ENCODE peak calls at places on chromosomes 13 and 19, in nine cellular contexts. Z is breast epithelium, V is K562, T is heart left ventricle, E is lower leg skin, S is tibial nerve, M is body of pancreas, L is stomach, X is adrenal gland. B is an unnamed sample.

GRCh38 chr19:30097746-30098280 is 155.8 kb downstream of the URI1 start:
- DNase-seq in Z (no peak), V (no peak), T (no peak), E (no peak), S (no peak), M (no peak), L (no peak), X (no peak), B (no peak)

GRCh38 chr19:18660051-18660910 is 23.2 kb upstream of the CRTC1 start:
- DNase-seq in Z (no peak), V (peak; percentile 60), T (peak; percentile 73), E (no peak), S (peak; percentile 49), M (no peak), L (no peak), X (peak; percentile 96), B (peak; percentile 96)

GRCh38 chr19:46718157-46718933 is 1.4 kb upstream of the PRKD2 start:
- DNase-seq in Z (no peak), V (peak; percentile 55), T (peak; percentile 50), E (no peak), S (no peak), M (no peak), L (peak; percentile 45), X (no peak), B (no peak)

GRCh38 chr13:73187106-73187505 is 128.3 kb downstream of the KLF5 start:
- DNase-seq in Z (no peak), V (no peak), T (no peak), E (no peak), S (no peak), M (no peak), L (no peak), X (no peak), B (no peak)

GRCh38 chr19:1845642-1846041 is 2.6 kb downstream of the REXO1 start:
- DNase-seq in Z (no peak), V (no peak), T (no peak), E (no peak), S (no peak), M (no peak), L (no peak), X (no peak), B (no peak)

GRCh38 chr19:35045667-35046300 is 4.3 kb downstream of the HPN start:
- DNase-seq in Z (no peak), V (peak; percentile 69), T (no peak), E (no peak), S (no peak), M (no peak), L (no peak), X (no peak), B (peak; percentile 91)

GRCh38 chr13:46475586-46475991 is 77.4 kb upstream of the LRCH1 start:
- DNase-seq in Z (no peak), V (no peak), T (no peak), E (peak; percentile 59), S (no peak), M (no peak), L (no peak), X (no peak), B (no peak)

GRCh38 chr13:113845723-113846638 is 17.9 kb downstream of the GAS6 start:
- DNase-seq in Z (peak; percentile 43), V (no peak), T (peak; percentile 29), E (no peak), S (no peak), M (no peak), L (no peak), X (no peak), B (no peak)

GRCh38 chr19:35165200-35166058 is 10.9 kb downstream of the FXYD5 start:
- DNase-seq in Z (no peak), V (peak; percentile 71), T (no peak), E (no peak), S (no peak), M (no peak), L (no peak), X (no peak), B (no peak)

GRCh38 chr19:29815231-29815630 is 3.4 kb downstream of the CCNE1 start:
- DNase-seq in Z (no peak), V (no peak), T (no peak), E (no peak), S (no peak), M (no peak), L (no peak), X (no peak), B (no peak)

GRCh38 chr13:39897636-39898035 is 242.2 kb downstream of the COG6 start:
- DNase-seq in Z (no peak), V (no peak), T (no peak), E (no peak), S (no peak), M (no peak), L (no peak), X (no peak), B (no peak)

GRCh38 chr13:111947026-111947810 is 119.7 kb upstream of the SOX1 start:
- DNase-seq in Z (no peak), V (no peak), T (no peak), E (no peak), S (no peak), M (no peak), L (peak; percentile 23), X (no peak), B (no peak)

GRCh38 chr13:25046985-25047660 is 48.8 kb upstream of the PABPC3 start:
- DNase-seq in Z (no peak), V (no peak), T (no peak), E (no peak), S (no peak), M (no peak), L (no peak), X (no peak), B (no peak)

DNA sequence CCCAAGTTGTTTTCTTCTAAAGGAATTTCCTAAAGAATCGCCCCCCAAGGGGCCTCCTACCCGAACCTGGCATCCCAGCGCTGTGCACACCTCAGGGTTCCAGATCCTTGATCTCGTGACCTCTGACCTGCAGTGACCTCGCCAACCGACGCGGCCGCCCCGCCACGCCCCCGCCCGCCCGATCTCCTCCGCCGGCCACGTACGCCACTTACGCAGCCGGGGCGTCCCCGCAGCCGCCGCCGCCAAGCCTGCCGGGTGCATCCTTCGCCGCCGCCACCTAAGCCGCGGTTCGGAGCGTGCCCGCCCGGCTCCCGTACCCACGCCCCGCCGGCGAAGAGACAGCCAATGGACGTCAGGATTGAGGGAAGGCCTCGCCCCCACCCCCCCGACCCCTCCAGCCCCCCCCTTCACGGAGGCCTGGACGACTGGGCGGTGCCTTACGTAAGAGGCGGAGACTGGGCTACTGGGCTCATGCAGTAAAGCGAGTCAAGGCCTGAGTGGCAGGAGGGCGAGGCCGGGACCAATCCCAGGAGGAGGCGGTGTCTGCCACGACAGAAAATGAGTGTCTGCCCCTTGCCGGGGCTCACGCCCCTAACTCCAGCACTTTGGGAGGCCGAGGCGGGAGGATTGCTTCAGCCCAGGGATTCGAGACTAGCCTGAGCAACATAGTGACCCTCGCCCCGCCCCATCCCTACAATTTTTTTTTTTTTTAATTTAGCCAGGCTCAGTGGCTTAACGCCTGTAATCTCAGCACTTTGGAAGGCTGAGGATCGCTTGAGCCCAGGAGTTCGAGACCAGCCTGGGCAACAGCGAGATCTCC is at the start of gene YIF1B:
- DNase-seq in Z (peak; percentile 96), V (peak; percentile 98), T (peak; percentile 96), E (peak; percentile 97), S (peak; percentile 96), M (peak; percentile 96), L (peak; percentile 96), X (peak; percentile 97), B (peak; percentile 99)
- TF ChIP-seq POLR2A in Z (no peak), V (peak; percentile 44), T (peak; percentile 24), E (no peak), S (peak; percentile 59), M (no peak), L (no peak), X (no peak), B (peak; percentile 70)

GRCh38 chr19:10332158-10332964 is 968 bp downstream of the RAVER1 start:
- DNase-seq in Z (no peak), V (no peak), T (no peak), E (no peak), S (no peak), M (no peak), L (no peak), X (no peak), B (no peak)
- TF ChIP-seq POLR2A in Z (no peak), V (no peak), T (no peak), E (no peak), S (no peak), M (no peak), L (no peak), X (no peak), B (no peak)

GRCh38 chr13:110711778-110712070 is 1.8 kb upstream of the ING1 start:
- DNase-seq in Z (no peak), V (no peak), T (no peak), E (no peak), S (no peak), M (no peak), L (no peak), X (no peak), B (no peak)

GRCh38 chr13:110713642-110713952 is at the start of gene ING1:
- DNase-seq in Z (no peak), V (no peak), T (no peak), E (no peak), S (no peak), M (no peak), L (no peak), X (no peak), B (no peak)

GRCh38 chr13:110712081-110712848 is 1.2 kb upstream of the ING1 start:
- DNase-seq in Z (peak; percentile 79), V (peak; percentile 88), T (peak; percentile 90), E (peak; percentile 77), S (peak; percentile 75), M (peak; percentile 87), L (peak; percentile 89), X (peak; percentile 87), B (peak; percentile 93)

GRCh38 chr13:110713981-110714797 is 689 bp downstream of the ING1 start:
- DNase-seq in Z (peak; percentile 62), V (peak; percentile 50), T (peak; percentile 65), E (peak; percentile 57), S (peak; percentile 36), M (peak; percentile 59), L (peak; percentile 59), X (peak; percentile 70), B (peak; percentile 52)

GRCh38 chr13:110712849-110713641 is 455 bp upstream of the ING1 start:
- DNase-seq in Z (peak; percentile 99), V (peak; percentile 96), T (peak; percentile 100), E (peak; percentile 99), S (peak; percentile 98), M (peak; percentile 99), L (peak; percentile 99), X (peak; percentile 99), B (peak; percentile 100)
- TF ChIP-seq POLR2A in Z (peak; percentile 98), V (peak; percentile 99), T (peak; percentile 98), E (peak; percentile 98), S (peak; percentile 97), M (peak; percentile 99), L (no peak), X (peak; percentile 98), B (peak; percentile 98)

DNA sequence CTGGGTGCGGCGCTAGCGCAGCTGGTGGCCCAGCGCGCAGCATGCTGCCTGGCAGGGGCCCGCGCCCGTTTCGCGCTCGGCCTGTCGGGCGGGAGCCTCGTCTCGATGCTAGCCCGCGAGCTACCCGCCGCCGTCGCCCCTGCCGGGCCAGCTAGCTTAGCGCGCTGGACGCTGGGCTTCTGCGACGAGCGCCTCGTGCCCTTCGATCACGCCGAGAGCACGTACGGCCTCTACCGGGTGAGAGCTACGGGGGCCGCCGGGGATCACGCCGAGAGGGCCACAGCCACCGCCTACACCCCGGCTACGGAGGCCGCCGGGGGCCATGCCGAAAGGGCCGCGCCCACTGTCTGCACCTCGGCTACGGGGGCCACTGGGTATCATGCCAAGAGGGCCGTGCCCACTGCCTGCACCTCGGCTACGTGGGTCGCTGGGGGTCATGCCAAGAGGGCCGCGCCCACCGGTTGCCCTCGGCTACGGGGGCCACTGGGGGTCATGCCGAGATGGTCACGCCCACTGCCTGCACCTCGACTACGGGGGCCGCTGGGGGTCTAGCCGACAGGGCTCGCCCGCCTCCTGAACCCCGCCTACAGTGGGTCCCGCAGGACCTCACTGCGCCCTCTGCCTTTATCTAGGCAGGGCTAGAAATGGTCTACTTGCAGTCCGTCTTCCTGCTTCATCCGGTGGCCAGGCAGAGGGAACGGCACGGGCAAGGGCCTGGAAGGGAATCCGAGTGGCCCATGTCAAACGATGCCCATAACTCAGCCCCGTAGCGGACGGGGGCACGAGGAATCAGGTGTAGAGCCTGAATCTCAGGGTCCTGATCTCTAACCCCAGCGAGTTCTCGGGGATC is 500 bp downstream of the PGLS start:
- DNase-seq in Z (peak; percentile 77), V (peak; percentile 87), T (peak; percentile 93), E (peak; percentile 81), S (peak; percentile 65), M (peak; percentile 83), L (peak; percentile 85), X (peak; percentile 92), B (no peak)
- TF ChIP-seq POLR2A in Z (no peak), V (peak; percentile 88), T (peak; percentile 31), E (no peak), S (peak; percentile 39), M (peak; percentile 60), L (no peak), X (no peak), B (peak; percentile 36)